ENCODE peak calls at places on chromosomes 7 and 10, in six cellular contexts. One of them, this sample, is unnamed.

GRCh38 chr7:103867874-103868273 is 121.6 kb downstream of the RELN start:
- DNase-seq in activated CD4-positive, CD25-positive, alpha-beta regulatory T cell: no peak
- DNase-seq in psoas muscle: no peak
- DNase-seq in A549: no peak
- DNase-seq in SW480: no peak
- DNase-seq in OCI-M1: no peak
- DNase-seq in this sample: no peak

GRCh38 chr10:93074597-93075368 is 1.1 kb downstream of the CYP26A1 start:
- DNase-seq in activated CD4-positive, CD25-positive, alpha-beta regulatory T cell: no peak
- DNase-seq in psoas muscle: no peak
- DNase-seq in A549: no peak
- DNase-seq in SW480: no peak
- DNase-seq in OCI-M1: no peak
- DNase-seq in this sample: no peak

GRCh38 chr10:102341038-102341688 is 54.3 kb upstream of the NFKB2 start:
- DNase-seq in activated CD4-positive, CD25-positive, alpha-beta regulatory T cell: no peak
- DNase-seq in psoas muscle: no peak
- DNase-seq in A549: no peak
- DNase-seq in SW480: no peak
- DNase-seq in OCI-M1: no peak
- DNase-seq in this sample: no peak

GRCh38 chr7:144830024-144830785 is 5.6 kb downstream of the TPK1 start:
- DNase-seq in activated CD4-positive, CD25-positive, alpha-beta regulatory T cell: no peak
- DNase-seq in psoas muscle: no peak
- DNase-seq in A549: no peak
- DNase-seq in SW480: no peak
- DNase-seq in OCI-M1: peak
- DNase-seq in this sample: peak

GRCh38 chr7:46759711-46760480 is 822.0 kb downstream of the TNS3 start:
- DNase-seq in activated CD4-positive, CD25-positive, alpha-beta regulatory T cell: no peak
- DNase-seq in psoas muscle: no peak
- DNase-seq in A549: no peak
- DNase-seq in SW480: no peak
- DNase-seq in OCI-M1: no peak
- DNase-seq in this sample: no peak

GRCh38 chr7:51528172-51528571 is 211.6 kb upstream of the COBL start:
- DNase-seq in activated CD4-positive, CD25-positive, alpha-beta regulatory T cell: no peak
- DNase-seq in psoas muscle: no peak
- DNase-seq in A549: no peak
- DNase-seq in SW480: no peak
- DNase-seq in OCI-M1: peak
- DNase-seq in this sample: no peak

GRCh38 chr10:33337335-33337854 is 2.9 kb upstream of the NRP1 start:
- DNase-seq in activated CD4-positive, CD25-positive, alpha-beta regulatory T cell: no peak
- DNase-seq in psoas muscle: no peak
- DNase-seq in A549: peak
- DNase-seq in SW480: no peak
- DNase-seq in OCI-M1: no peak
- DNase-seq in this sample: no peak

GRCh38 chr10:44378626-44379025 is 6.3 kb downstream of the CXCL12 start:
- DNase-seq in activated CD4-positive, CD25-positive, alpha-beta regulatory T cell: no peak
- DNase-seq in psoas muscle: no peak
- DNase-seq in A549: no peak
- DNase-seq in SW480: no peak
- DNase-seq in OCI-M1: no peak
- DNase-seq in this sample: peak

GRCh38 chr7:84247591-84247990 is 53.0 kb upstream of the SEMA3A start:
- DNase-seq in activated CD4-positive, CD25-positive, alpha-beta regulatory T cell: no peak
- DNase-seq in psoas muscle: no peak
- DNase-seq in A549: no peak
- DNase-seq in SW480: peak
- DNase-seq in OCI-M1: no peak
- DNase-seq in this sample: no peak

GRCh38 chr7:148084138-148084537 is 506.4 kb upstream of the C7orf33 start:
- DNase-seq in activated CD4-positive, CD25-positive, alpha-beta regulatory T cell: no peak
- DNase-seq in psoas muscle: no peak
- DNase-seq in A549: no peak
- DNase-seq in SW480: peak
- DNase-seq in OCI-M1: peak
- DNase-seq in this sample: peak

GRCh38 chr10:122265896-122266295 is 5.2 kb upstream of the BTBD16 start:
- DNase-seq in activated CD4-positive, CD25-positive, alpha-beta regulatory T cell: no peak
- DNase-seq in psoas muscle: no peak
- DNase-seq in A549: no peak
- DNase-seq in SW480: no peak
- DNase-seq in OCI-M1: no peak
- DNase-seq in this sample: no peak

GRCh38 chr10:23694446-23694920 is 255.6 kb downstream of the OTUD1 start:
- DNase-seq in activated CD4-positive, CD25-positive, alpha-beta regulatory T cell: no peak
- DNase-seq in psoas muscle: no peak
- DNase-seq in A549: no peak
- DNase-seq in SW480: no peak
- DNase-seq in OCI-M1: no peak
- DNase-seq in this sample: no peak

GRCh38 chr7:28069788-28070187 is 110.8 kb downstream of the JAZF1 start:
- DNase-seq in activated CD4-positive, CD25-positive, alpha-beta regulatory T cell: no peak
- DNase-seq in psoas muscle: peak
- DNase-seq in A549: no peak
- DNase-seq in SW480: no peak
- DNase-seq in OCI-M1: no peak
- DNase-seq in this sample: no peak

GRCh38 chr10:103276251-103276936 is 544 bp upstream of the INA start:
- DNase-seq in activated CD4-positive, CD25-positive, alpha-beta regulatory T cell: no peak
- DNase-seq in psoas muscle: no peak
- DNase-seq in A549: no peak
- DNase-seq in SW480: no peak
- DNase-seq in OCI-M1: no peak
- DNase-seq in this sample: no peak

GRCh38 chr10:2964632-2965296 is 102.6 kb upstream of the PFKP start:
- DNase-seq in activated CD4-positive, CD25-positive, alpha-beta regulatory T cell: no peak
- DNase-seq in psoas muscle: no peak
- DNase-seq in A549: no peak
- DNase-seq in SW480: no peak
- DNase-seq in OCI-M1: peak
- DNase-seq in this sample: peak

GRCh38 chr7:65379318-65379717 is 5.7 kb downstream of the ZNF92 start:
- DNase-seq in activated CD4-positive, CD25-positive, alpha-beta regulatory T cell: no peak
- DNase-seq in psoas muscle: no peak
- DNase-seq in A549: no peak
- DNase-seq in SW480: no peak
- DNase-seq in OCI-M1: no peak
- DNase-seq in this sample: no peak

GRCh38 chr7:143358626-143359025 is 3.9 kb downstream of the FAM131B start:
- DNase-seq in activated CD4-positive, CD25-positive, alpha-beta regulatory T cell: no peak
- DNase-seq in psoas muscle: no peak
- DNase-seq in A549: no peak
- DNase-seq in SW480: no peak
- DNase-seq in OCI-M1: no peak
- DNase-seq in this sample: no peak

GRCh38 chr10:68403701-68404100 is 3.4 kb downstream of the RUFY2 start:
- DNase-seq in activated CD4-positive, CD25-positive, alpha-beta regulatory T cell: no peak
- DNase-seq in psoas muscle: no peak
- DNase-seq in A549: no peak
- DNase-seq in SW480: no peak
- DNase-seq in OCI-M1: no peak
- DNase-seq in this sample: no peak

GRCh38 chr7:845091-845490 is 12.8 kb downstream of the SUN1 start:
- DNase-seq in activated CD4-positive, CD25-positive, alpha-beta regulatory T cell: no peak
- DNase-seq in psoas muscle: no peak
- DNase-seq in A549: no peak
- DNase-seq in SW480: no peak
- DNase-seq in OCI-M1: no peak
- DNase-seq in this sample: no peak